ENCODE peak calls at places on chromosomes 2 and 18, in seven cellular contexts. N is tibial artery, G is GM13976, L is foreskin keratinocyte, K is heart left ventricle, O is glutamatergic neuron, Z is lower leg skin. M is an unnamed sample.

GRCh38 chr2:42359894-42360483 is 1.0 kb downstream of the COX7A2L start:
- DNase-seq in G (no peak), N (no peak), L (no peak), Z (no peak), K (no peak), O (no peak), M (peak)

GRCh38 chr2:65031341-65032015 is 24.7 kb upstream of the CEP68 start:
- DNase-seq in N (no peak), L (no peak), O (no peak), K (no peak), Z (no peak), G (no peak), M (no peak)

GRCh38 chr2:168086805-168087204 is 160.6 kb downstream of the STK39 start:
- DNase-seq in K (no peak), L (no peak), Z (no peak), O (no peak), G (no peak), N (no peak), M (no peak)

GRCh38 chr18:3593381-3593903 is 143.5 kb downstream of the TGIF1 start:
- DNase-seq in G (no peak), L (peak), Z (no peak), K (no peak), O (no peak), N (no peak), M (peak)

GRCh38 chr18:13548944-13549878 is 177.1 kb downstream of the FAM210A start:
- DNase-seq in G (peak), Z (no peak), N (no peak), O (no peak), L (no peak), K (no peak), M (no peak)

GRCh38 chr2:76642122-76642521 is 880.1 kb downstream of the LRRTM4 start:
- DNase-seq in N (no peak), O (no peak), K (peak), G (no peak), L (no peak), Z (no peak), M (no peak)

GRCh38 chr2:170739507-170740046 is 24.4 kb downstream of the SP5 start:
- DNase-seq in Z (no peak), L (no peak), N (no peak), G (no peak), K (no peak), O (no peak), M (no peak)

GRCh38 chr2:128472789-128473174 is 154.1 kb upstream of the HS6ST1 start:
- DNase-seq in O (no peak), K (no peak), L (no peak), N (no peak), Z (no peak), G (peak), M (no peak)

GRCh38 chr2:238145046-238145445 is 6.6 kb downstream of the KLHL30 start:
- DNase-seq in G (no peak), O (no peak), Z (no peak), N (no peak), L (no peak), K (no peak), M (no peak)

DNA sequence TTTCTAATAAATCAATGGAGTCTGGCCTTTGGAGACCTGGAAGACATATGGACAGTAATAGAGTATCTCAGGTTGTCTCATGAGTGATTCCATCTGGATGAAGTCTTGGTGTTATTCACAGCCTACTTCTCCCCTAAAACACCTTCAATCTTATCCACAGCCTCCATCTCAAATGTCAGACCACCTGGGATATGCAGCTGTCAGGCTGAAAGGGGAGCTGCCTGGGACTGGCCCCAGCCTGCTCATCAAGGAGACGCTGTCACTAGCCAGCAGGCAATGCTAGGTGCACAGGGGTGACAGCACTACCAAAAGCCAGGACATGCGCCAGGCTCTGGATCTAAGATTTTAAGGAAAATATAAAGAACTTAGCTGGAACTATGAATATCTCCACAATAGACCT is 684.0 kb upstream of the ZEB2 start:
- DNase-seq in O (peak), G (no peak), K (no peak), Z (no peak), L (no peak), N (no peak), M (no peak)
- TF ChIP-seq CTCF in O (no peak), G (no peak), K (no peak), Z (no peak), L (no peak), N (no peak), M (no peak)

GRCh38 chr2:7672027-7672684 is 754.9 kb downstream of the RNF144A start:
- DNase-seq in N (no peak), O (peak), K (no peak), L (peak), G (peak), Z (no peak), M (peak)
- TF ChIP-seq CTCF in N (no peak), O (peak), K (peak), L (peak), G (peak), Z (no peak), M (peak)

DNA sequence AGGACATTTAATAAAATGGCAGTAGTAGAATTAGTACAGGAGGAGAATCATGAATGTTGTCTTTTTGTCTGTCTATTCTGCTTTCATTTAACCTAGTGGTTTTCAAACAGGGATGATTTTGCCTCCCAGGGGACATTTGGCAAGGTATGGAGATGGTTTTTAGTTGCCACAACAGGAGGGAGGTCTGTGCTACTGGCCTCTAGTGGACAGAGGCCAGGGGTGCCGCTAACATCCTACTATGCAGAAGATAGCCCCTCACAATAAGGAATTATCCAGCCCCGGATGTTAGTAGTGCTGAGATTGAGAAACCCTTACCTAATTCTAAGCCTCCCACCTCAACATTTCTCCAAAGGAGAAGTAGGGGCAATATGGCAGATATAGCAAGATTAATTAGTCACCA is 18.3 kb downstream of the FASTKD2 start:
- DNase-seq in O (peak), Z (no peak), K (no peak), N (no peak), G (no peak), L (no peak), M (no peak)
- TF ChIP-seq CTCF in O (peak), Z (no peak), K (peak), N (no peak), G (no peak), L (peak), M (peak)

GRCh38 chr2:14451312-14451711 is 181.2 kb upstream of the LRATD1 start:
- DNase-seq in Z (no peak), L (no peak), K (no peak), G (no peak), O (no peak), N (no peak), M (no peak)
- TF ChIP-seq CTCF in Z (no peak), L (peak), K (no peak), G (no peak), O (no peak), N (no peak), M (peak)

GRCh38 chr2:142286618-142287017 is 155.8 kb upstream of the LRP1B start:
- DNase-seq in Z (no peak), N (no peak), G (peak), K (no peak), O (no peak), L (no peak), M (no peak)
- TF ChIP-seq CTCF in Z (no peak), N (no peak), G (no peak), K (no peak), O (peak), L (peak), M (peak)

GRCh38 chr2:127454595-127455565 is 36.7 kb downstream of the PROC start:
- DNase-seq in O (no peak), Z (no peak), N (no peak), K (no peak), G (no peak), L (no peak), M (no peak)

GRCh38 chr2:127451981-127452380 is 33.8 kb downstream of the PROC start:
- DNase-seq in N (no peak), K (no peak), Z (no peak), G (no peak), O (no peak), L (no peak), M (no peak)

GRCh38 chr2:127455566-127456493 is 37.6 kb downstream of the PROC start:
- DNase-seq in Z (no peak), K (no peak), O (no peak), L (no peak), N (no peak), G (no peak), M (no peak)

GRCh38 chr2:127453013-127453391 is 34.8 kb downstream of the PROC start:
- DNase-seq in G (no peak), N (no peak), O (no peak), L (no peak), K (no peak), Z (no peak), M (no peak)

GRCh38 chr2:127453392-127454171 is 35.4 kb downstream of the PROC start:
- DNase-seq in L (no peak), O (no peak), N (no peak), G (no peak), K (no peak), Z (no peak), M (no peak)
- TF ChIP-seq CTCF in L (peak), O (no peak), N (no peak), G (no peak), K (no peak), Z (no peak), M (peak)

DNA sequence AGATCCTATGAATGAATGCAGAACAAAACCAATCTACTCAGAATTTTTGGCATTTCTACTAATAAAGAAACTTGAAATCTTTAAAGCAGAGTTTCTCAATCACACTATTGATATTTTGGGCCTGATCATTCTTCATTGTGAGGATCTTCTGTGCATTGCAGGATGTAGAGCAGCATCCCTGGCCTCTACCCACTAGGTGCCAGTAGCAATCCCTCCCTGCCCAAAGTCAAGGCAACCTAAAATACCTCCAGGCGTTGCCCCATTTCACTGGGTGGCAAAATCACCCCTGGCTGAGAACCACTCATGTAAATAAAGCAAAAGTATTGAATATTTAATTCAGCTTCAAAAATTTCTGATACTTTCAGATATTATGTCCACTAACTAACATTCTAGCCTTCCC is 213.0 kb downstream of the SP3 start:
- DNase-seq in G (no peak), O (no peak), Z (no peak), K (no peak), L (peak), N (no peak), M (no peak)
- TF ChIP-seq CTCF in G (peak), O (no peak), Z (no peak), K (no peak), L (peak), N (no peak), M (peak)

DNA sequence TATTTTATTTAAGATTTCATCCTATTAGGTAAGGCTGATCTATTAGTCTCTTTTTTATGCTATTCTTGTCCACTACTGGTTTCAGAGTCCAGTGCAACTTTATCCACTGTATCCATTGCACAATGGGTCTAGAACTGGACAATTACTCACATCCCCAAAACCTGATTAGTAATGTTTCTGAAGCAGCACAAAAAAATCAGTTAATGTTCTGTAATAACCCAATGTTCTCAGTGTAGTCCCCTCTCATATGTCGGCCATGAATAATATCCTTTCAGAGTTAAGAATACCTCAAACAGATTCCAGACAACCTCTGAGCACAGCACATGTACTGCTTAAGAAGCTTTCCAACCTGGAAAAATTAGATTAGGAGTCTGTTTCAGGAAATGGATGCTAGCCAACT is 29.7 kb downstream of the MGAT4A start:
- DNase-seq in K (no peak), G (no peak), L (no peak), O (no peak), Z (no peak), N (no peak), M (no peak)
- TF ChIP-seq CTCF in K (no peak), G (no peak), L (no peak), O (no peak), Z (no peak), N (no peak), M (no peak)

DNA sequence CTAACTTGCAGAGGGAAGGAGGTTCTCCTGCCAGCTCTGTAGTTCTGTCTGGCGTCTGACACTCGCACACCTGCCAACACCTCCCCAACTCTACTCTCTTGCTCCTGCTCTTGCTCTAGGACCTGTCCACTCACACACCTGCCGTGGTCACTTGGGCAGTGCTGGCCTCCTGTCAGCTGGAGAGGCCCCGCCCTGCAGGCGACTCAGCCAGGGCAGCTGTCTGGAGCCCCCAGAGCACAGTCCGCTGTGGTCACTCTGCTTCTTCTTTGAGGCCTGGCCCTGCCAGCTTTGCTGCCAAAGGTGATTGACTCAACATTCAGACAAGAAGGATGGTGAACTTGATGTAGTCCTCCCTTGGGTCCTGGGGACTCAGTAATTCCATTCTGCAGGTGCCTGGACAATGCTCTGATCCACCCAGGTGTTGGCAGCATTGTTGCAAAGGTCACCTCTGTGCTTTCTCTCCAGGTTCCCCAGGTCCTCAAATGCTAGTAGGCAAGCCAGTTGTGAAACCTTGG is 18.7 kb downstream of the TPO start:
- DNase-seq in G (no peak), L (no peak), N (no peak), Z (no peak), O (no peak), K (no peak), M (no peak)
- TF ChIP-seq CTCF in G (no peak), L (no peak), N (no peak), Z (no peak), O (no peak), K (no peak), M (no peak)